ENCODE peak calls at places on chromosomes 6 and 20, in five cellular contexts. One of them, this sample, is unnamed.

GRCh38 chr6:5123296-5124135 is 38.4 kb downstream of the PPP1R3G start:
- DNase-seq in GM23248: no peak
- DNase-seq in IMR-90: no peak
- DNase-seq in endothelial cell of umbilical vein: no peak
- DNase-seq in keratinocyte: no peak
- DNase-seq in this sample: no peak

GRCh38 chr20:57600324-57601210 is 19.7 kb downstream of the ZBP1 start:
- DNase-seq in endothelial cell of umbilical vein: no peak
- DNase-seq in keratinocyte: no peak
- DNase-seq in IMR-90: no peak
- DNase-seq in GM23248: peak; percentile 44
- DNase-seq in this sample: no peak

GRCh38 chr6:113318553-113318952 is 538.6 kb upstream of the MARCKS start:
- DNase-seq in endothelial cell of umbilical vein: peak; percentile 71
- DNase-seq in keratinocyte: no peak
- DNase-seq in IMR-90: peak; percentile 4
- DNase-seq in GM23248: no peak
- DNase-seq in this sample: peak; percentile 15

GRCh38 chr6:161575508-161576254 is 301.8 kb upstream of the AGPAT4 start:
- DNase-seq in endothelial cell of umbilical vein: no peak
- DNase-seq in GM23248: peak; percentile 13
- DNase-seq in IMR-90: no peak
- DNase-seq in keratinocyte: no peak
- DNase-seq in this sample: no peak

GRCh38 chr6:112330877-112331260 is 16.3 kb upstream of the RFPL4B start:
- DNase-seq in keratinocyte: no peak
- DNase-seq in IMR-90: no peak
- DNase-seq in GM23248: no peak
- DNase-seq in endothelial cell of umbilical vein: no peak
- DNase-seq in this sample: no peak

GRCh38 chr6:27970444-27970843 is 13.4 kb downstream of the OR2B6 start:
- DNase-seq in GM23248: no peak
- DNase-seq in IMR-90: no peak
- DNase-seq in endothelial cell of umbilical vein: no peak
- DNase-seq in keratinocyte: no peak
- DNase-seq in this sample: no peak

GRCh38 chr20:38825901-38826625 is 20.6 kb downstream of the PPP1R16B start:
- DNase-seq in GM23248: peak; percentile 46
- DNase-seq in endothelial cell of umbilical vein: peak; percentile 86
- DNase-seq in IMR-90: peak; percentile 67
- DNase-seq in keratinocyte: no peak
- DNase-seq in this sample: peak; percentile 78

GRCh38 chr20:60510356-60510755 is 552.1 kb downstream of the CDH26 start:
- DNase-seq in keratinocyte: no peak
- DNase-seq in endothelial cell of umbilical vein: no peak
- DNase-seq in GM23248: no peak
- DNase-seq in IMR-90: no peak
- DNase-seq in this sample: no peak

GRCh38 chr6:156953125-156953477 is 175.9 kb downstream of the ARID1B start:
- DNase-seq in endothelial cell of umbilical vein: no peak
- DNase-seq in keratinocyte: no peak
- DNase-seq in GM23248: no peak
- DNase-seq in IMR-90: no peak
- DNase-seq in this sample: no peak
- H3K4me3 ChIP-seq in endothelial cell of umbilical vein: no peak overlapping the region
- H3K4me3 ChIP-seq in keratinocyte: peak overlapping the region; percentile 2
- H3K4me3 ChIP-seq in GM23248: peak overlapping the region; percentile 52
- H3K4me3 ChIP-seq in IMR-90: no peak overlapping the region
- H3K4me3 ChIP-seq in this sample: peak overlapping the region; percentile 19

GRCh38 chr6:13573255-13573654 is 1.1 kb upstream of the SIRT5 start:
- DNase-seq in keratinocyte: no peak
- DNase-seq in GM23248: no peak
- DNase-seq in IMR-90: no peak
- DNase-seq in endothelial cell of umbilical vein: no peak
- DNase-seq in this sample: no peak
- H3K9ac ChIP-seq in keratinocyte: peak overlapping the region; percentile 93
- H3K9ac ChIP-seq in GM23248: peak overlapping the region; percentile 85
- H3K9ac ChIP-seq in IMR-90: peak overlapping the region; percentile 92
- H3K9ac ChIP-seq in endothelial cell of umbilical vein: peak overlapping the region; percentile 93
- H3K9ac ChIP-seq in this sample: no peak overlapping the region

GRCh38 chr6:98831057-98832031 is 3.0 kb upstream of the POU3F2 start:
- DNase-seq in endothelial cell of umbilical vein: no peak
- DNase-seq in keratinocyte: no peak
- DNase-seq in IMR-90: no peak
- DNase-seq in GM23248: no peak
- DNase-seq in this sample: no peak
- H3K4me2 ChIP-seq in endothelial cell of umbilical vein: no peak overlapping the region
- H3K4me2 ChIP-seq in keratinocyte: peak overlapping the region; percentile 69
- H3K4me2 ChIP-seq in IMR-90: no peak overlapping the region
- H3K4me2 ChIP-seq in GM23248: no peak overlapping the region
- H3K4me2 ChIP-seq in this sample: no peak overlapping the region

GRCh38 chr6:11732036-11732545 is 46.5 kb downstream of the ADTRP start:
- DNase-seq in GM23248: peak; percentile 98
- DNase-seq in keratinocyte: no peak
- DNase-seq in IMR-90: peak; percentile 12
- DNase-seq in endothelial cell of umbilical vein: no peak
- DNase-seq in this sample: peak; percentile 2
- H3K4me3 ChIP-seq in GM23248: peak overlapping the region; percentile 50
- H3K4me3 ChIP-seq in keratinocyte: no peak overlapping the region
- H3K4me3 ChIP-seq in IMR-90: no peak overlapping the region
- H3K4me3 ChIP-seq in endothelial cell of umbilical vein: no peak overlapping the region
- H3K4me3 ChIP-seq in this sample: no peak overlapping the region

GRCh38 chr20:63284981-63285524 is 7.9 kb upstream of the COL20A1 start:
- DNase-seq in keratinocyte: no peak
- DNase-seq in IMR-90: no peak
- DNase-seq in GM23248: no peak
- DNase-seq in endothelial cell of umbilical vein: no peak
- DNase-seq in this sample: no peak

GRCh38 chr20:63282946-63283345 is 10.0 kb upstream of the COL20A1 start:
- DNase-seq in keratinocyte: no peak
- DNase-seq in IMR-90: no peak
- DNase-seq in GM23248: no peak
- DNase-seq in endothelial cell of umbilical vein: no peak
- DNase-seq in this sample: no peak

GRCh38 chr20:63283397-63284082 is 9.4 kb upstream of the COL20A1 start:
- DNase-seq in endothelial cell of umbilical vein: no peak
- DNase-seq in keratinocyte: no peak
- DNase-seq in IMR-90: no peak
- DNase-seq in GM23248: no peak
- DNase-seq in this sample: no peak

GRCh38 chr20:63284544-63284949 is 8.4 kb upstream of the COL20A1 start:
- DNase-seq in IMR-90: no peak
- DNase-seq in endothelial cell of umbilical vein: no peak
- DNase-seq in GM23248: no peak
- DNase-seq in keratinocyte: no peak
- DNase-seq in this sample: no peak

DNA sequence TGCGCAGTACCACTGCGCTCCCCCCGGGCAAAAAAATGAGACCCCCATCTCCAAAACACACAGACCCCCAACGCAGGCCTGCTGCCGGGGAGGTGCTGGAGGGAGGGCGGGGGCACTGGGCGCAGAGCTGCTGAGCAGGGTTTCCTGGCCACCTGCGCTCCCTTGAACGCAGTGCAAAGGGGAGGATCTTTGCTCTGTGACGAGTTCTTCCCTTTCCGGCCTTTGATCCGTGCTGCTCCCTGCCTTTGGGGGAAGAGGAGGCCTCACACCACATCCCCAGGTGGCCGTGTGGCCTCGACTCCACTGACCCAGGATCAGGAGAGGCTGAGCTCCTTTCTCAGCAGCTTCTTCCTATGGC is 8.9 kb upstream of the COL20A1 start:
- DNase-seq in keratinocyte: no peak
- DNase-seq in GM23248: no peak
- DNase-seq in IMR-90: no peak
- DNase-seq in endothelial cell of umbilical vein: no peak
- DNase-seq in this sample: no peak
- H3K9ac ChIP-seq in keratinocyte: no peak overlapping the region
- H3K9ac ChIP-seq in GM23248: no peak overlapping the region
- H3K9ac ChIP-seq in IMR-90: no peak overlapping the region
- H3K9ac ChIP-seq in endothelial cell of umbilical vein: no peak overlapping the region
- H3K9ac ChIP-seq in this sample: no peak overlapping the region

GRCh38 chr6:125791820-125792165 is 1.0 kb downstream of the NCOA7 start:
- DNase-seq in keratinocyte: no peak
- DNase-seq in IMR-90: no peak
- DNase-seq in endothelial cell of umbilical vein: no peak
- DNase-seq in GM23248: no peak
- DNase-seq in this sample: no peak

GRCh38 chr6:125793280-125793679 is 2.5 kb downstream of the NCOA7 start:
- DNase-seq in keratinocyte: no peak
- DNase-seq in endothelial cell of umbilical vein: peak; percentile 72
- DNase-seq in IMR-90: no peak
- DNase-seq in GM23248: no peak
- DNase-seq in this sample: no peak

GRCh38 chr6:125791151-125791819 is 525 bp downstream of the NCOA7 start:
- DNase-seq in GM23248: peak; percentile 79
- DNase-seq in keratinocyte: no peak
- DNase-seq in endothelial cell of umbilical vein: peak; percentile 86
- DNase-seq in IMR-90: peak; percentile 52
- DNase-seq in this sample: peak; percentile 53

GRCh38 chr6:125792680-125793079 is 1.9 kb downstream of the NCOA7 start:
- DNase-seq in GM23248: peak; percentile 51
- DNase-seq in IMR-90: peak; percentile 55
- DNase-seq in endothelial cell of umbilical vein: peak; percentile 86
- DNase-seq in keratinocyte: no peak
- DNase-seq in this sample: peak; percentile 43

DNA sequence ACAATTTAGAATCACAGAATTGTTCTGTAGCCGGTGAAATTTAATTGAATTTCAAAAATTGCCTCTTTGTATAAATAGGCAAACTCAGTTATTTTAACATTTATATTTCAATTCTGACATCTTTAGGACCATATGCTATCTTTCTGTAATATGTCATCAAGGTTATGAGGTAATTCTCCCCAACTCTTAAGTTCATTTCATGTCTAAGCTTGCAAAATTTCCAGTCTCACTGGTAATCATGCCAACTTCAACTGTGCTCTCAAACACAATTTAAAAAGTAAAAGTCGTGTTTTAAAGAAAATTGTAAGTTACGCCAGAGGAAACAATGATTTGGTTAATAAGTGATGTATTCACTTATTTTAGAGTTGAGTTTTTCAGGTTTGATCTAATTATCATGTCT is 1.4 kb downstream of the NCOA7 start:
- DNase-seq in endothelial cell of umbilical vein: no peak
- DNase-seq in keratinocyte: no peak
- DNase-seq in IMR-90: no peak
- DNase-seq in GM23248: no peak
- DNase-seq in this sample: no peak
- H3K4me2 ChIP-seq in endothelial cell of umbilical vein: peak overlapping the region; percentile 98
- H3K4me2 ChIP-seq in keratinocyte: peak overlapping the region; percentile 90
- H3K4me2 ChIP-seq in IMR-90: no peak overlapping the region
- H3K4me2 ChIP-seq in GM23248: peak overlapping the region; percentile 95
- H3K4me2 ChIP-seq in this sample: peak overlapping the region; percentile 91

GRCh38 chr6:15685629-15686028 is 22.8 kb upstream of the DTNBP1 start:
- DNase-seq in keratinocyte: no peak
- DNase-seq in GM23248: no peak
- DNase-seq in IMR-90: no peak
- DNase-seq in endothelial cell of umbilical vein: no peak
- DNase-seq in this sample: no peak

GRCh38 chr6:15690451-15690961 is 27.7 kb upstream of the DTNBP1 start:
- DNase-seq in endothelial cell of umbilical vein: peak; percentile 19
- DNase-seq in keratinocyte: no peak
- DNase-seq in GM23248: no peak
- DNase-seq in IMR-90: no peak
- DNase-seq in this sample: no peak

GRCh38 chr6:15689586-15690450 is 27.0 kb upstream of the DTNBP1 start:
- DNase-seq in IMR-90: no peak
- DNase-seq in keratinocyte: no peak
- DNase-seq in endothelial cell of umbilical vein: no peak
- DNase-seq in GM23248: peak; percentile 7
- DNase-seq in this sample: no peak

DNA sequence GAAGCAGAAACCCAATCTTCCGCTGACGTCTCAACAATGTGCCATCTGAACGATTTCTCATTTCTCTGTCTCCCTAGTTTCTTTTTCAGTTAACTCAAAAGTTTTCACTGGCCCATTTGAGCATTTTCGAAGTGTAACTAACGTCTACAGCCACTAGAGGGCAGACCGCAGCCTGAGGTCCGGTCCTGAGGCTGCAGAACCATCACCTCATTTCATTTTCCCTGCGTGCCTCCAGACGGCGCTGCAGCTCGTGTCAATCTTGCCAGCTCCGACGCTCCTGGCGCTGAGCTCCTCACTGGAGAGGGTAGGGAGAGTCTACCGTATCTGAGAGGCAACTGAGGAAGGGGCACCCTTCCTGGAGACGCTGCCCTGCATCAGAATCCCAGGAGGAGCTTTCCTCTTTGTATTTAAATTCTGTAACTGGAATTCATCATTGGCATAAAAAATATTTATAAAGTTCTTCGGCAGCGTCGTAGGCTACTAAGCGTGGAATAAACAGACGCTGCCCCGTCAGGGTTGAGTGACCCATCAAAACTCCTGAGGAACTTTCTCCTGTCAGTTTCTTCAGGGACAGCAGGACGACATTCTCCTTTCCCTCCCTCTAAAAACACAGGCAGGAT is 28.5 kb upstream of the DTNBP1 start:
- DNase-seq in IMR-90: peak; percentile 87
- DNase-seq in GM23248: peak; percentile 94
- DNase-seq in endothelial cell of umbilical vein: peak; percentile 86
- DNase-seq in keratinocyte: peak; percentile 21
- DNase-seq in this sample: peak; percentile 75
- H3K4me3 ChIP-seq in IMR-90: no peak overlapping the region
- H3K4me3 ChIP-seq in GM23248: peak overlapping the region; percentile 65
- H3K4me3 ChIP-seq in endothelial cell of umbilical vein: no peak overlapping the region
- H3K4me3 ChIP-seq in keratinocyte: no peak overlapping the region
- H3K4me3 ChIP-seq in this sample: peak overlapping the region; percentile 57

DNA sequence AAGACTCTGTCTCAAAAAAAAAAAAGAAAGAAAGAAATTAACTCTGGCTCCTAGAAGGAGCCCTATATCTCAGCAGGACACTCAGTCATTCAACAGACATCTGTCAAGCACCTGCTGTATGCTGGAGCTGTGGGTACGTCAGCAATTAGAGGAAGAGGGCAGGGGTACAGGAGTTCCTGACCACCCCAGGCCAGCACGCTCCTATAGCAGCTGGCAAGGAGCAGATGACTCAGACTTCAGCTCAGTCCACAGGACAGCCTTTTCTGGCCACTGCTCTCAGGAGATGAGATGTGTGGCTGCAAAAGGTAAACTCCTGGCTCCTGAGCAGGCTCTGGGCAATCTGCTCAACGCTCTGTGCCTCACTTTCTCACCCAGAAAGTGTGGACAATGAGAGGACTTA is 1.7 kb upstream of the RTEL1 start:
- DNase-seq in IMR-90: peak; percentile 15
- DNase-seq in keratinocyte: no peak
- DNase-seq in GM23248: no peak
- DNase-seq in endothelial cell of umbilical vein: no peak
- DNase-seq in this sample: peak; percentile 16
- H3K9ac ChIP-seq in IMR-90: no peak overlapping the region
- H3K9ac ChIP-seq in keratinocyte: no peak overlapping the region
- H3K9ac ChIP-seq in GM23248: no peak overlapping the region
- H3K9ac ChIP-seq in endothelial cell of umbilical vein: no peak overlapping the region
- H3K9ac ChIP-seq in this sample: no peak overlapping the region

GRCh38 chr6:33720998-33721397 is 9.5 kb upstream of the UQCC2 start:
- DNase-seq in keratinocyte: no peak
- DNase-seq in endothelial cell of umbilical vein: no peak
- DNase-seq in IMR-90: no peak
- DNase-seq in GM23248: no peak
- DNase-seq in this sample: no peak
- H3K4me2 ChIP-seq in keratinocyte: no peak overlapping the region
- H3K4me2 ChIP-seq in endothelial cell of umbilical vein: no peak overlapping the region
- H3K4me2 ChIP-seq in IMR-90: no peak overlapping the region
- H3K4me2 ChIP-seq in GM23248: no peak overlapping the region
- H3K4me2 ChIP-seq in this sample: no peak overlapping the region

This sample was measured in fibroblast of lung.